ENCODE peak calls at places on chromosomes 1 and 21, in four cellular contexts. One of them, this sample, is unnamed.

GRCh38 chr21:43354016-43354420 is 72.9 kb downstream of the SIK1 start:
- DNase-seq in fibroblast of lung: no peak
- DNase-seq in GM12878: no peak
- DNase-seq in Karpas-422: peak
- DNase-seq in this sample: peak

GRCh38 chr1:178192686-178193085 is 98.8 kb downstream of the RASAL2 start:
- DNase-seq in fibroblast of lung: peak
- DNase-seq in GM12878: no peak
- DNase-seq in Karpas-422: peak
- DNase-seq in this sample: peak

GRCh38 chr1:41425369-41425768 is 59.1 kb downstream of the EDN2 start:
- DNase-seq in fibroblast of lung: no peak
- DNase-seq in GM12878: no peak
- DNase-seq in Karpas-422: no peak
- DNase-seq in this sample: no peak

GRCh38 chr1:12728391-12728790 is 12.5 kb downstream of the AADACL3 start:
- DNase-seq in fibroblast of lung: no peak
- DNase-seq in GM12878: no peak
- DNase-seq in Karpas-422: no peak
- DNase-seq in this sample: no peak

GRCh38 chr1:155893389-155894142 is 17.6 kb downstream of the RIT1 start:
- DNase-seq in fibroblast of lung: peak
- DNase-seq in GM12878: no peak
- DNase-seq in Karpas-422: no peak
- DNase-seq in this sample: peak

GRCh38 chr1:17933991-17934390 is 173.6 kb upstream of the IGSF21 start:
- DNase-seq in fibroblast of lung: no peak
- DNase-seq in GM12878: no peak
- DNase-seq in Karpas-422: no peak
- DNase-seq in this sample: no peak

GRCh38 chr1:41583658-41584570 is 99.4 kb upstream of the EDN2 start:
- DNase-seq in fibroblast of lung: no peak
- DNase-seq in GM12878: no peak
- DNase-seq in Karpas-422: no peak
- DNase-seq in this sample: no peak

GRCh38 chr1:202304370-202304769 is 37.4 kb downstream of the UBE2T start:
- DNase-seq in fibroblast of lung: no peak
- DNase-seq in GM12878: no peak
- DNase-seq in Karpas-422: no peak
- DNase-seq in this sample: no peak

GRCh38 chr1:88228153-88228552 is 455.9 kb upstream of the PKN2 start:
- DNase-seq in fibroblast of lung: no peak
- DNase-seq in GM12878: no peak
- DNase-seq in Karpas-422: no peak
- DNase-seq in this sample: no peak

GRCh38 chr1:212609701-212610574 is 1.4 kb downstream of the ATF3 start:
- DNase-seq in fibroblast of lung: peak
- DNase-seq in GM12878: no peak
- DNase-seq in Karpas-422: no peak
- DNase-seq in this sample: no peak

GRCh38 chr1:47699492-47700220 is 261.8 kb downstream of the FOXD2 start:
- DNase-seq in fibroblast of lung: no peak
- DNase-seq in GM12878: no peak
- DNase-seq in Karpas-422: no peak
- DNase-seq in this sample: no peak

GRCh38 chr1:119294728-119295127 is 73.9 kb upstream of the HAO2 start:
- DNase-seq in fibroblast of lung: no peak
- DNase-seq in GM12878: no peak
- DNase-seq in Karpas-422: no peak
- DNase-seq in this sample: peak

GRCh38 chr1:205658943-205659581 is 21.2 kb downstream of the SLC45A3 start:
- DNase-seq in fibroblast of lung: peak
- DNase-seq in GM12878: no peak
- DNase-seq in Karpas-422: peak
- DNase-seq in this sample: peak

GRCh38 chr1:155130272-155131006 is 2.8 kb downstream of the EFNA1 start:
- DNase-seq in fibroblast of lung: no peak
- DNase-seq in GM12878: no peak
- DNase-seq in Karpas-422: no peak
- DNase-seq in this sample: no peak

GRCh38 chr1:21814241-21814918 is 2.3 kb downstream of the LDLRAD2 start:
- DNase-seq in fibroblast of lung: no peak
- DNase-seq in GM12878: no peak
- DNase-seq in Karpas-422: peak
- DNase-seq in this sample: peak

GRCh38 chr21:45632897-45633260 is 10.6 kb upstream of the PCBP3 start:
- DNase-seq in fibroblast of lung: no peak
- DNase-seq in GM12878: no peak
- DNase-seq in Karpas-422: no peak
- DNase-seq in this sample: no peak

GRCh38 chr1:61426884-61427283 is 298.1 kb downstream of the TM2D1 start:
- DNase-seq in fibroblast of lung: no peak
- DNase-seq in GM12878: no peak
- DNase-seq in Karpas-422: no peak
- DNase-seq in this sample: no peak

GRCh38 chr1:39044762-39045161 is 18.6 kb downstream of the NDUFS5 start:
- DNase-seq in fibroblast of lung: no peak
- DNase-seq in GM12878: no peak
- DNase-seq in Karpas-422: no peak
- DNase-seq in this sample: no peak

GRCh38 chr21:45006536-45007079 is 66.8 kb downstream of the SLX9 start:
- DNase-seq in fibroblast of lung: no peak
- DNase-seq in GM12878: no peak
- DNase-seq in Karpas-422: no peak
- DNase-seq in this sample: no peak

GRCh38 chr1:223444411-223444810 is 51.2 kb downstream of the CCDC185 start:
- DNase-seq in fibroblast of lung: no peak
- DNase-seq in GM12878: no peak
- DNase-seq in Karpas-422: no peak
- DNase-seq in this sample: no peak

GRCh38 chr1:218348628-218349185 is 3.6 kb downstream of the TGFB2 start:
- DNase-seq in fibroblast of lung: no peak
- DNase-seq in GM12878: no peak
- DNase-seq in Karpas-422: no peak
- DNase-seq in this sample: no peak
- H3K4me2 ChIP-seq in fibroblast of lung: peak
- H3K4me2 ChIP-seq in GM12878: no peak
- H3K4me2 ChIP-seq in Karpas-422: no peak
- H3K4me2 ChIP-seq in this sample: no peak

GRCh38 chr1:169113613-169114119 is 7.2 kb downstream of the ATP1B1 start:
- DNase-seq in fibroblast of lung: peak
- DNase-seq in GM12878: no peak
- DNase-seq in Karpas-422: peak
- DNase-seq in this sample: peak
- H3K4me2 ChIP-seq in fibroblast of lung: peak
- H3K4me2 ChIP-seq in GM12878: no peak
- H3K4me2 ChIP-seq in Karpas-422: peak
- H3K4me2 ChIP-seq in this sample: peak

GRCh38 chr1:37822942-37823865 is 15.2 kb upstream of the YRDC start:
- DNase-seq in fibroblast of lung: no peak
- DNase-seq in GM12878: no peak
- DNase-seq in Karpas-422: no peak
- DNase-seq in this sample: no peak
- H3K4me2 ChIP-seq in fibroblast of lung: no peak
- H3K4me2 ChIP-seq in GM12878: no peak
- H3K4me2 ChIP-seq in Karpas-422: no peak
- H3K4me2 ChIP-seq in this sample: no peak

DNA sequence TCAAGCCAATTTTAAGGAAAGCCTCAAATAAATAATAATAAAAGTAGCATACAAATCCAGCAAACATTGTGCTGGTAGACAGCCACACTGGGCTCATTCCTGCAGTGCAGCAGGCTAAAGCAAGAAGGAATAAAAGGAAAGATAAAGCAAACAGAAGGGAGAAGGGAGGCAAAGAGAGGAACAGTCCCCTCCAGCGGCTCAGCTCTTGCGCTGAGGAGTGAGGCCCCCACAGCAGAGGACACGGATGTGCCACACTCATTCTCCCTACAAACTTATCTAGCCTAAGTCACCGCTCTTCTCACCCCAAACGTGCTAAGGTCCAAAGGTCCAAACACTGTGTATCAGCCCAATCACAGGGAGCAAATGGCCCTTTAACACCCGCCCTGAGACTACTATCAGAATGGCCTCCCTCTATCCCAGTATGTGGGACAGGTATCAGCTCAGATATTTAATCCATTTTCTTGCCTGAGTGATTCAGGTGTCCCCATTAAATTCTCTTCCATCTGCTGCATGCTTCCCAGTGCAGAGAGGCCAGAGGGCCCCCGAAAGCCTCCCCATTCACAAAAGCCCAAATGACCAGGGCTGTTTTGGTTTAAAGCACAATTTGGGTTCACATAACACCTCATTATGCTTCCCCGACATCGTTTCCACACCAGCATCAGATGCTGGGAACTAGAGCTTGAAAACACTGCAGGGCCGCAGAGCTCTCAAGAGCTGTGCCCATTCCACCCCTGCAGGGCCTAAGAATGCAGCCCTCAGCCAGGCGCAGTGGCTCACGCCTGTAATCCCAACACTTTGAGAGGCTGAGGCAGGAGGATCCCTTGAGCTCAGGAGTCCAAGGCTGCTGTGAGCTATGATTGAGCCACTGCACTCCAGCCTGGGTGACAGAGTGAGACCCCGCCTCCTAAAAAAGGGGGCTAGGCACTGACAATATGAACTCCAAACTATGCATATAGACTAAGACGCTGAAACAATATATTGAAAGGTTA is 17.8 kb downstream of the CAPZB start:
- DNase-seq in fibroblast of lung: no peak
- DNase-seq in GM12878: no peak
- DNase-seq in Karpas-422: no peak
- DNase-seq in this sample: no peak
- H3K4me2 ChIP-seq in fibroblast of lung: no peak
- H3K4me2 ChIP-seq in GM12878: no peak
- H3K4me2 ChIP-seq in Karpas-422: no peak
- H3K4me2 ChIP-seq in this sample: no peak

This sample was measured in OCI-LY7.